ENCODE peak calls at places on chromosomes 13 and 19, in five cellular contexts. One of them, this sample, is unnamed.

GRCh38 chr19:45166723-45167252 is 6.0 kb upstream of the NKPD1 start:
- DNase-seq in WTC11: peak
- DNase-seq in A549: no peak
- DNase-seq in GM12878: no peak
- DNase-seq in K562: no peak
- DNase-seq in this sample: no peak

GRCh38 chr13:100298116-100298681 is 209.3 kb downstream of the PCCA start:
- DNase-seq in A549: no peak
- DNase-seq in WTC11: no peak
- DNase-seq in GM12878: no peak
- DNase-seq in K562: no peak
- DNase-seq in this sample: no peak

GRCh38 chr13:78015782-78016181 is 97.2 kb upstream of the EDNRB start:
- DNase-seq in WTC11: no peak
- DNase-seq in K562: no peak
- DNase-seq in GM12878: no peak
- DNase-seq in A549: no peak
- DNase-seq in this sample: no peak

GRCh38 chr13:109790951-109791605 is 4.7 kb upstream of the IRS2 start:
- DNase-seq in A549: no peak
- DNase-seq in K562: peak
- DNase-seq in GM12878: no peak
- DNase-seq in WTC11: no peak
- DNase-seq in this sample: no peak

GRCh38 chr19:47780215-47780551 is 1.7 kb downstream of the SELENOW start:
- DNase-seq in A549: no peak
- DNase-seq in GM12878: no peak
- DNase-seq in WTC11: no peak
- DNase-seq in K562: no peak
- DNase-seq in this sample: no peak

GRCh38 chr19:41767105-41767504 is 11.8 kb downstream of the CEACAM6 start:
- DNase-seq in WTC11: no peak
- DNase-seq in GM12878: no peak
- DNase-seq in A549: no peak
- DNase-seq in K562: no peak
- DNase-seq in this sample: no peak

GRCh38 chr19:41249707-41250423 is 14.3 kb upstream of the HNRNPUL1 start:
- DNase-seq in K562: no peak
- DNase-seq in A549: no peak
- DNase-seq in GM12878: no peak
- DNase-seq in WTC11: peak
- DNase-seq in this sample: no peak

GRCh38 chr13:89372193-89372592 is 1701.0 kb downstream of the SLITRK5 start:
- DNase-seq in A549: no peak
- DNase-seq in WTC11: no peak
- DNase-seq in K562: no peak
- DNase-seq in GM12878: no peak
- DNase-seq in this sample: no peak

GRCh38 chr19:10407102-10407501 is 3.8 kb upstream of the CDC37 start:
- DNase-seq in GM12878: no peak
- DNase-seq in K562: no peak
- DNase-seq in WTC11: no peak
- DNase-seq in A549: no peak
- DNase-seq in this sample: no peak

GRCh38 chr19:52891336-52891735 is 6.1 kb downstream of the ZNF320 start:
- DNase-seq in K562: peak
- DNase-seq in WTC11: no peak
- DNase-seq in A549: no peak
- DNase-seq in GM12878: no peak
- DNase-seq in this sample: no peak

GRCh38 chr13:62997038-62997619 is 1581.5 kb upstream of the PCDH20 start:
- DNase-seq in K562: no peak
- DNase-seq in WTC11: no peak
- DNase-seq in A549: no peak
- DNase-seq in GM12878: no peak
- DNase-seq in this sample: no peak

GRCh38 chr19:55305491-55305890 is 19.6 kb downstream of the TMEM150B start:
- DNase-seq in A549: peak
- DNase-seq in WTC11: peak
- DNase-seq in GM12878: no peak
- DNase-seq in K562: peak
- DNase-seq in this sample: peak

GRCh38 chr19:45934551-45935230 is 20.1 kb upstream of the NANOS2 start:
- DNase-seq in WTC11: no peak
- DNase-seq in A549: no peak
- DNase-seq in GM12878: no peak
- DNase-seq in K562: peak
- DNase-seq in this sample: no peak

GRCh38 chr13:41917641-41918040 is 43.3 kb downstream of the VWA8 start:
- DNase-seq in GM12878: no peak
- DNase-seq in WTC11: no peak
- DNase-seq in A549: no peak
- DNase-seq in K562: no peak
- DNase-seq in this sample: no peak

GRCh38 chr19:53463263-53463662 is 4.3 kb upstream of the ZNF813 start:
- DNase-seq in GM12878: no peak
- DNase-seq in A549: no peak
- DNase-seq in K562: peak
- DNase-seq in WTC11: peak
- DNase-seq in this sample: peak

GRCh38 chr13:70333752-70334151 is 225.5 kb upstream of the KLHL1 start:
- DNase-seq in GM12878: no peak
- DNase-seq in A549: no peak
- DNase-seq in WTC11: no peak
- DNase-seq in K562: no peak
- DNase-seq in this sample: no peak

GRCh38 chr13:32125221-32125621 is 93.6 kb downstream of the FRY start:
- DNase-seq in A549: no peak
- DNase-seq in WTC11: no peak
- DNase-seq in K562: no peak
- DNase-seq in GM12878: no peak
- DNase-seq in this sample: no peak

GRCh38 chr13:50208826-50209335 is 193.6 kb downstream of the KCNRG start:
- DNase-seq in GM12878: no peak
- DNase-seq in K562: peak
- DNase-seq in A549: peak
- DNase-seq in WTC11: peak
- DNase-seq in this sample: peak

GRCh38 chr13:44040754-44041100 is 161.0 kb downstream of the LACC1 start:
- DNase-seq in A549: no peak
- DNase-seq in K562: no peak
- DNase-seq in GM12878: no peak
- DNase-seq in WTC11: no peak
- DNase-seq in this sample: no peak

GRCh38 chr13:110027470-110028240 is 241.3 kb upstream of the IRS2 start:
- DNase-seq in A549: no peak
- DNase-seq in K562: no peak
- DNase-seq in GM12878: no peak
- DNase-seq in WTC11: no peak
- DNase-seq in this sample: no peak

GRCh38 chr19:6501740-6502648 is at the start of gene TUBB4A:
- DNase-seq in WTC11: peak
- DNase-seq in K562: peak
- DNase-seq in GM12878: no peak
- DNase-seq in A549: peak
- DNase-seq in this sample: peak

GRCh38 chr13:110245421-110245899 is 61.5 kb downstream of the COL4A1 start:
- DNase-seq in A549: no peak
- DNase-seq in GM12878: no peak
- DNase-seq in WTC11: no peak
- DNase-seq in K562: no peak
- DNase-seq in this sample: peak

GRCh38 chr19:1213391-1214286 is 8.1 kb downstream of the STK11 start:
- DNase-seq in GM12878: peak
- DNase-seq in WTC11: no peak
- DNase-seq in A549: no peak
- DNase-seq in K562: no peak
- DNase-seq in this sample: no peak

GRCh38 chr19:13163609-13164364 is 13.6 kb downstream of the IER2 start:
- DNase-seq in A549: no peak
- DNase-seq in K562: peak
- DNase-seq in GM12878: no peak
- DNase-seq in WTC11: peak
- DNase-seq in this sample: peak

GRCh38 chr13:65292488-65292901 is 1937.6 kb downstream of the PCDH9 start:
- DNase-seq in GM12878: no peak
- DNase-seq in WTC11: no peak
- DNase-seq in K562: no peak
- DNase-seq in A549: no peak
- DNase-seq in this sample: no peak

GRCh38 chr19:7863971-7864718 is 10.0 kb downstream of the PRR36 start:
- DNase-seq in A549: no peak
- DNase-seq in K562: no peak
- DNase-seq in WTC11: no peak
- DNase-seq in GM12878: no peak
- DNase-seq in this sample: no peak

GRCh38 chr19:14177496-14178074 is 28.4 kb downstream of the ADGRL1 start:
- DNase-seq in WTC11: no peak
- DNase-seq in A549: no peak
- DNase-seq in K562: no peak
- DNase-seq in GM12878: no peak
- DNase-seq in this sample: no peak

GRCh38 chr19:3407556-3408516 is 41.5 kb downstream of the NFIC start:
- DNase-seq in WTC11: no peak
- DNase-seq in A549: no peak
- DNase-seq in K562: no peak
- DNase-seq in GM12878: no peak
- DNase-seq in this sample: no peak

GRCh38 chr19:31223805-31224534 is 125.3 kb downstream of the TSHZ3 start:
- DNase-seq in K562: no peak
- DNase-seq in A549: no peak
- DNase-seq in WTC11: no peak
- DNase-seq in GM12878: no peak
- DNase-seq in this sample: no peak

GRCh38 chr19:40801449-40802299 is 2.7 kb downstream of the EGLN2 start:
- DNase-seq in A549: no peak
- DNase-seq in WTC11: no peak
- DNase-seq in GM12878: no peak
- DNase-seq in K562: peak
- DNase-seq in this sample: no peak

GRCh38 chr13:73618275-73618865 is 515.8 kb downstream of the KLF12 start:
- DNase-seq in GM12878: no peak
- DNase-seq in K562: no peak
- DNase-seq in A549: peak
- DNase-seq in WTC11: no peak
- DNase-seq in this sample: no peak

GRCh38 chr19:16654621-16655020 is 5.3 kb downstream of the SMIM7 start:
- DNase-seq in WTC11: no peak
- DNase-seq in A549: no peak
- DNase-seq in K562: no peak
- DNase-seq in GM12878: no peak
- DNase-seq in this sample: no peak

GRCh38 chr13:109869312-109870237 is 83.2 kb upstream of the IRS2 start:
- DNase-seq in K562: peak
- DNase-seq in WTC11: peak
- DNase-seq in GM12878: no peak
- DNase-seq in A549: peak
- DNase-seq in this sample: no peak

GRCh38 chr19:3105641-3106508 is 11.7 kb downstream of the GNA11 start:
- DNase-seq in K562: no peak
- DNase-seq in WTC11: no peak
- DNase-seq in GM12878: no peak
- DNase-seq in A549: no peak
- DNase-seq in this sample: no peak

GRCh38 chr13:75770164-75771145 is 134.3 kb downstream of the LMO7 start:
- DNase-seq in A549: no peak
- DNase-seq in K562: no peak
- DNase-seq in WTC11: no peak
- DNase-seq in GM12878: no peak
- DNase-seq in this sample: no peak
- TF ChIP-seq USF2 in A549: no peak
- TF ChIP-seq USF2 in K562: no peak
- TF ChIP-seq USF2 in WTC11: no peak
- TF ChIP-seq USF2 in GM12878: no peak
- TF ChIP-seq USF2 in this sample: no peak

DNA sequence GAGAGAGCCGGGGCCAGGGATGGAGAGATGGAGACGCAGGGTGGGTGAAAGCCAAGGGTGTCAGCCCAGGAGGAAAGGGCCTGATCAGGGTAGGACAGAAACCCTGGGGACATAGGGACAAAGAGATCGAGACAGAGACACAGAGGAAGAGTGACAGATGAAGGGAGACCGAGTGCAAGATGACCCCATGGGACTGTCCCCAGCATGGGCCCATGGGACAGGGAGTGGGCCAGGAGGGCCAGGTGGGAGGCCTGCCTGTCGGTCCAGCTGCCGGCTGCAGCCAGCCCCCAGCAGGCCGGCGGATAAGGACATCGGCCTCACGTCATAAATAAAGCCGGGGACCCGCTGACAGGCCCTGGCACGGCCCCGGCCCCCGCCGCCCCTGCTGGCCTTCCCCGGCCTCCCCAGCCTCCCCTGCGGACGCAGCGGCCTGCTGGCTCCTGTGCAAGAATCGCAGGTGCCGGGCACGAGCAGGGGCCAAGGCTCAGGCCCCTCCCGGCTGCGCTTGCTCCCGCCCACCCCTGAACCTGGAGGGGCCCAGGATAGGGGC is 6.3 kb downstream of the REX1BD start:
- DNase-seq in WTC11: peak
- DNase-seq in K562: no peak
- DNase-seq in A549: no peak
- DNase-seq in GM12878: no peak
- DNase-seq in this sample: peak
- TF ChIP-seq USF2 in WTC11: no peak
- TF ChIP-seq USF2 in K562: no peak
- TF ChIP-seq USF2 in A549: no peak
- TF ChIP-seq USF2 in GM12878: no peak
- TF ChIP-seq USF2 in this sample: no peak

GRCh38 chr13:86135856-86136255 is 336.6 kb upstream of the SLITRK6 start:
- DNase-seq in WTC11: no peak
- DNase-seq in A549: no peak
- DNase-seq in K562: no peak
- DNase-seq in GM12878: no peak
- DNase-seq in this sample: no peak
- TF ChIP-seq USF2 in WTC11: no peak
- TF ChIP-seq USF2 in A549: no peak
- TF ChIP-seq USF2 in K562: no peak
- TF ChIP-seq USF2 in GM12878: no peak
- TF ChIP-seq USF2 in this sample: no peak

DNA sequence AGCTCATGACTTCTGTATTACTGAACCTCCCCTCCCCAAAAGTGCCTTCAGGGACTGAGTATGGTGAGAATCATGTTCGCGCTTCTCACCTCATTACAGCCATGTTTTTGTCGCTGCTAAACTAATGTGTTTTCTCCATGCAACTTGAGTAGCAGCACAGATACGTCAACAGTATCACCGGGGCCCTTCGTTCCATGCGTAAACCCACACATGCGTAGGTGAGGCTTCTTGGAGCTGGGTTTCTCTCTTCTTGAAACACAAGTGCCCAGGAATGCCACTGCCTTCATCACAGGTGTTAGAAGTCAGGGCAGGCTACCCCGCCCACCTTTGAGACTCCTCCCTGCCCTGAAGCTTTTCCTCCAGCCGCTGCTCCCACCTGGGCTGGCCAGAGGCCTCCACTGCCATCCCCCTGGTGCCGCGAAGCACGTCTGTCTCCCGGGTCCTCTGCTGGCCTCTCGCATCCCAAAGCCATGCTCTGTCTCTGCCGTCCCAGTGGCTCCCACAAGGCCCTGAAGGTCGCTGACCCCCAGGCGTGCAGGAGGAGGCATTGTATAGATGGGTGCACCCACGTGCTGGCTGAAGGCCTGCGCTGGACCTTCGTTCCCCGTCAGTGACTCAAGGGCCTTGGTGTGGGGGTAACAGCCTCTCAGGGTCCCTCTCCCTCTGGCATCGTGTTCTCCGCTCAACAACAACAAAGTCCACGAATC is 135.3 kb upstream of the MCF2L start:
- DNase-seq in WTC11: no peak
- DNase-seq in GM12878: no peak
- DNase-seq in K562: no peak
- DNase-seq in A549: no peak
- DNase-seq in this sample: no peak
- TF ChIP-seq USF2 in WTC11: no peak
- TF ChIP-seq USF2 in GM12878: no peak
- TF ChIP-seq USF2 in K562: no peak
- TF ChIP-seq USF2 in A549: no peak
- TF ChIP-seq USF2 in this sample: no peak

This sample was measured in H1.